ENCODE peak calls at places on chromosomes 6 and 20, in six cellular contexts. One of them, this sample, is unnamed.

GRCh38 chr6:6659600-6660327 is 71.2 kb downstream of the LY86 start:
- DNase-seq in GM23338: no peak
- DNase-seq in body of pancreas: no peak
- DNase-seq in prostate gland: no peak
- DNase-seq in activated CD8-positive, alpha-beta T cell treated with anti-CD3 and anti-CD28 coated beads for 36 hours: no peak
- DNase-seq in mesothelial cell of epicardium: no peak
- DNase-seq in this sample: no peak

GRCh38 chr20:46558511-46558959 is 8.1 kb upstream of the OCSTAMP start:
- DNase-seq in GM23338: no peak
- DNase-seq in body of pancreas: no peak
- DNase-seq in prostate gland: no peak
- DNase-seq in activated CD8-positive, alpha-beta T cell treated with anti-CD3 and anti-CD28 coated beads for 36 hours: peak; percentile 73
- DNase-seq in mesothelial cell of epicardium: no peak
- DNase-seq in this sample: no peak

GRCh38 chr20:9837634-9838033 is 1.2 kb downstream of the PAK5 start:
- DNase-seq in GM23338: no peak
- DNase-seq in body of pancreas: no peak
- DNase-seq in prostate gland: no peak
- DNase-seq in activated CD8-positive, alpha-beta T cell treated with anti-CD3 and anti-CD28 coated beads for 36 hours: no peak
- DNase-seq in mesothelial cell of epicardium: no peak
- DNase-seq in this sample: no peak

GRCh38 chr20:19932170-19932667 is 84.9 kb upstream of the NAA20 start:
- DNase-seq in GM23338: no peak
- DNase-seq in body of pancreas: no peak
- DNase-seq in prostate gland: no peak
- DNase-seq in activated CD8-positive, alpha-beta T cell treated with anti-CD3 and anti-CD28 coated beads for 36 hours: no peak
- DNase-seq in mesothelial cell of epicardium: no peak
- DNase-seq in this sample: no peak

GRCh38 chr6:155440758-155441157 is 14.9 kb downstream of the NOX3 start:
- DNase-seq in GM23338: no peak
- DNase-seq in body of pancreas: no peak
- DNase-seq in prostate gland: no peak
- DNase-seq in activated CD8-positive, alpha-beta T cell treated with anti-CD3 and anti-CD28 coated beads for 36 hours: no peak
- DNase-seq in mesothelial cell of epicardium: no peak
- DNase-seq in this sample: no peak

GRCh38 chr6:145839653-145840052 is 25.1 kb upstream of the FBXO30 start:
- DNase-seq in GM23338: no peak
- DNase-seq in body of pancreas: no peak
- DNase-seq in prostate gland: no peak
- DNase-seq in activated CD8-positive, alpha-beta T cell treated with anti-CD3 and anti-CD28 coated beads for 36 hours: no peak
- DNase-seq in mesothelial cell of epicardium: no peak
- DNase-seq in this sample: no peak

GRCh38 chr6:106116125-106116524 is 30.0 kb downstream of the PRDM1 start:
- DNase-seq in GM23338: no peak
- DNase-seq in body of pancreas: no peak
- DNase-seq in prostate gland: peak; percentile 86
- DNase-seq in activated CD8-positive, alpha-beta T cell treated with anti-CD3 and anti-CD28 coated beads for 36 hours: no peak
- DNase-seq in mesothelial cell of epicardium: no peak
- DNase-seq in this sample: no peak

GRCh38 chr6:2797564-2798014 is 32.4 kb downstream of the WRNIP1 start:
- DNase-seq in GM23338: no peak
- DNase-seq in body of pancreas: peak; percentile 83
- DNase-seq in prostate gland: no peak
- DNase-seq in activated CD8-positive, alpha-beta T cell treated with anti-CD3 and anti-CD28 coated beads for 36 hours: no peak
- DNase-seq in mesothelial cell of epicardium: no peak
- DNase-seq in this sample: no peak

GRCh38 chr20:19493794-19494495 is 264.1 kb upstream of the RIN2 start:
- DNase-seq in GM23338: no peak
- DNase-seq in body of pancreas: no peak
- DNase-seq in prostate gland: no peak
- DNase-seq in activated CD8-positive, alpha-beta T cell treated with anti-CD3 and anti-CD28 coated beads for 36 hours: no peak
- DNase-seq in mesothelial cell of epicardium: no peak
- DNase-seq in this sample: no peak

GRCh38 chr6:84284428-84285033 is 57.1 kb upstream of the CEP162 start:
- DNase-seq in GM23338: peak; percentile 63
- DNase-seq in body of pancreas: peak; percentile 18
- DNase-seq in prostate gland: no peak
- DNase-seq in activated CD8-positive, alpha-beta T cell treated with anti-CD3 and anti-CD28 coated beads for 36 hours: no peak
- DNase-seq in mesothelial cell of epicardium: no peak
- DNase-seq in this sample: no peak

GRCh38 chr6:111210074-111210729 is 122.9 kb downstream of the SLC16A10 start:
- DNase-seq in GM23338: peak; percentile 86
- DNase-seq in body of pancreas: no peak
- DNase-seq in prostate gland: peak; percentile 44
- DNase-seq in activated CD8-positive, alpha-beta T cell treated with anti-CD3 and anti-CD28 coated beads for 36 hours: peak; percentile 12
- DNase-seq in mesothelial cell of epicardium: no peak
- DNase-seq in this sample: no peak

GRCh38 chr20:59942245-59942644 is 2.1 kb downstream of the FAM217B start:
- DNase-seq in GM23338: no peak
- DNase-seq in body of pancreas: no peak
- DNase-seq in prostate gland: no peak
- DNase-seq in activated CD8-positive, alpha-beta T cell treated with anti-CD3 and anti-CD28 coated beads for 36 hours: no peak
- DNase-seq in mesothelial cell of epicardium: no peak
- DNase-seq in this sample: no peak

GRCh38 chr6:30452736-30453507 is 36.4 kb upstream of the HLA-E start:
- DNase-seq in GM23338: peak; percentile 5
- DNase-seq in body of pancreas: no peak
- DNase-seq in prostate gland: no peak
- DNase-seq in activated CD8-positive, alpha-beta T cell treated with anti-CD3 and anti-CD28 coated beads for 36 hours: no peak
- DNase-seq in mesothelial cell of epicardium: no peak
- DNase-seq in this sample: no peak

DNA sequence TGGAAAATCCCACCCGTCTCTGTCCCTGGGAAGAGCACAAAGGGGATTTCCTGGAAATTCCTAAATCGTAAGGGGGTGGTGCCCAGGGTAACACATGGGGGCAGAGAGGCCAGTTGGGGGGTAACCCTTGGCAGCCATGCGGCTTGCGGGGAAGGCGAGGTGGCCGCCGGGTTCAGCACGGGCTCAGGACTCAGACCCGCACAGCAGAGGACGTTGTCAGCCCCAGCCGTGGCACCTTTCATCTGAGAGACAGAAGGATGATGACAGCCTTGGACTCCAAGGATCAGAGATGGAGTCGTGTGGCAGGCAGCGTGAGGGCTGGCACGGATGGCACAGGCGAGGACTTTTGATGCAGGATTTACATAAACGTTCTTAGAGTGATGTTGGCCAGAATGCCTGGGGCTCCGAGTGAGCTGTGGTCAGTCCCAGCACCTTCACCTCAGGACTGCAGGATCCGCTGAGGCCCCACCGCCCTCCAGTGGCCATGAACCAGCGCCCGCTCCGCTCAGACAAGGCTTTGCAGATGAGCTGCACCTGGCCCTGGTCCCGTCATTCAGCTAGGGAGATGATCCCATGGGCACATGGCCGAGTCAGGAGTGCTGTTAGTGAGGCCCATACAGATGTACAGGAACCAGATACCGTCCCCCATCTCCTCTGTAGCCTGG is 190.3 kb downstream of the TAF4 start:
- DNase-seq in GM23338: peak; percentile 41
- DNase-seq in body of pancreas: no peak
- DNase-seq in prostate gland: no peak
- DNase-seq in activated CD8-positive, alpha-beta T cell treated with anti-CD3 and anti-CD28 coated beads for 36 hours: no peak
- DNase-seq in mesothelial cell of epicardium: no peak
- DNase-seq in this sample: no peak
- TF ChIP-seq CTCF in GM23338: peak; percentile 49
- TF ChIP-seq CTCF in body of pancreas: no peak
- TF ChIP-seq CTCF in prostate gland: no peak
- TF ChIP-seq CTCF in activated CD8-positive, alpha-beta T cell treated with anti-CD3 and anti-CD28 coated beads for 36 hours: no peak
- TF ChIP-seq CTCF in mesothelial cell of epicardium: no peak
- TF ChIP-seq CTCF in this sample: no peak

GRCh38 chr20:32034581-32035397 is 17.3 kb upstream of the HCK start:
- DNase-seq in GM23338: peak; percentile 48
- DNase-seq in body of pancreas: no peak
- DNase-seq in prostate gland: no peak
- DNase-seq in activated CD8-positive, alpha-beta T cell treated with anti-CD3 and anti-CD28 coated beads for 36 hours: no peak
- DNase-seq in mesothelial cell of epicardium: no peak
- DNase-seq in this sample: no peak
- TF ChIP-seq CTCF in GM23338: peak; percentile 73
- TF ChIP-seq CTCF in body of pancreas: no peak
- TF ChIP-seq CTCF in prostate gland: no peak
- TF ChIP-seq CTCF in activated CD8-positive, alpha-beta T cell treated with anti-CD3 and anti-CD28 coated beads for 36 hours: no peak
- TF ChIP-seq CTCF in mesothelial cell of epicardium: no peak
- TF ChIP-seq CTCF in this sample: peak; percentile 7

GRCh38 chr6:15285682-15286294 is 39.9 kb downstream of the JARID2 start:
- DNase-seq in GM23338: no peak
- DNase-seq in body of pancreas: no peak
- DNase-seq in prostate gland: no peak
- DNase-seq in activated CD8-positive, alpha-beta T cell treated with anti-CD3 and anti-CD28 coated beads for 36 hours: no peak
- DNase-seq in mesothelial cell of epicardium: no peak
- DNase-seq in this sample: no peak
- TF ChIP-seq CTCF in GM23338: peak; percentile 72
- TF ChIP-seq CTCF in body of pancreas: no peak
- TF ChIP-seq CTCF in prostate gland: no peak
- TF ChIP-seq CTCF in activated CD8-positive, alpha-beta T cell treated with anti-CD3 and anti-CD28 coated beads for 36 hours: no peak
- TF ChIP-seq CTCF in mesothelial cell of epicardium: no peak
- TF ChIP-seq CTCF in this sample: no peak

DNA sequence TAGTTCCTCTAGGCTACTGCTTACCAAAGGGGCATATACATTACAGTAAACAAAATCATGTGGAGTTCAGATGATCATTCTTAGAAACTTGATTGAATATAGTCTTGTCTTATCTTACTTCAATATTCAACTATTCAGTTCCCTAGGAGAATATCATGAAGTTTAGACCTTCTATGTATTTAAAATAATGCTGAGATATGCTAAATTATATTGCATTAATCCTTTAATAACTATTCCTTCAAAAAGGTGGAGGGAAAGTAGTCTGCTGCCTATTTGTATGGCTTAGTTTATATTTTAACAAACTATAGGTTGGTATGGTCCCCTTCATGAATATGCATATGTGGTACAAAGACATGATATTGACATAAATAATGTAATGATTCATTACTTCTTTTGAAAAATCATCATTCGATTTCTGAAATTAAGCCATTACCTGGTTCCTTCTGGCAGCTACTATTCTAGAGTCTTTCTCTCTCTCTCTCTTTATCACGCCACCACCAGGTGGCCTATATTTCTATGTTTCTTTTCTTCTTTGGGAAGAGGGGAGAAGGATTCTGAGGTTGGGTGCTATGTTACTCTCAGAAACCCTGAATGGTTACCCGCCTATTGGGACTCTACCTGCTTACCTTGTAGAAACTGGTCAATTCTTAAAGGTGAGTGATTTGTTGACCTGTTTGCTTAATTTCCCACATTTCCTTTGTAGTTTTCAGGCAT is 855.8 kb downstream of the HACE1 start:
- DNase-seq in GM23338: peak; percentile 68
- DNase-seq in body of pancreas: no peak
- DNase-seq in prostate gland: no peak
- DNase-seq in activated CD8-positive, alpha-beta T cell treated with anti-CD3 and anti-CD28 coated beads for 36 hours: no peak
- DNase-seq in mesothelial cell of epicardium: no peak
- DNase-seq in this sample: no peak
- TF ChIP-seq CTCF in GM23338: peak; percentile 52
- TF ChIP-seq CTCF in body of pancreas: no peak
- TF ChIP-seq CTCF in prostate gland: no peak
- TF ChIP-seq CTCF in activated CD8-positive, alpha-beta T cell treated with anti-CD3 and anti-CD28 coated beads for 36 hours: no peak
- TF ChIP-seq CTCF in mesothelial cell of epicardium: no peak
- TF ChIP-seq CTCF in this sample: no peak

DNA sequence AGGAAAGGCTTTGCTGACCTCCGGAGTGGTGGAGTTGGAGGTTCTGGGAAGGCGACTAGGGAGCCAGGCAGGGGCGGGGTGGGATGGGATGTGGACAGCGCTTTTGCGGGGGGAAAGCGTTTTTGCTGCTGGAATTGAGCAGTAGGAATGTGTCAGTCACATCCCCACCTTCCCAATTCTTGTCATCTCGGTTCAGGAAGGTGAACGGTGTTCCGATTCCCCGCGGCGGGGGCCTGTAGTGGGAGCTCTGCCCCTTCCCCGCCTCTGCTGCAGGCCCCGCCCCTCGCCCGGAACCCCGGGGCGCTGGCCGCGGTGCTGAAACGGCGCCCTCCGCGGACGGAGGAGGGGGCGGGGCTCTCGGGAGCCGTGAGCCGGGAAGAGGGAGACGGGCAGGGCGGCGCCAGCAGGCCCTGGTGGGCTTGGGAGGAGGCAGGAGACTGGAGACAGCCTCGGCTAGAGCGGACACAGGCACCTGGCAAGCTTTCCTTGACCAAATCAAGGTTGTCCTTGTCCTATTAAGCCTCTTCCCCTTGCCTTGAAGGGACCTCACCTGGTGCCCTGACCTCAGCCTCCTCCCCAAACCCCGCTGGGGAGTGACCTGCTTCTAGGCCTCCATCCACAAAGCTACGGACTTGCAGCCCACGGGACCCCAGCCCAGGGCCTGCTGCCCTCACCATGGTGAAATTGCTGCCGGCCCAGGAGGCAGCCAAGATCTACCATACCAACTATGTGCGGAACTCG is at the start of gene LHFPL5:
- DNase-seq in GM23338: peak; percentile 89
- DNase-seq in body of pancreas: peak; percentile 72
- DNase-seq in prostate gland: no peak
- DNase-seq in activated CD8-positive, alpha-beta T cell treated with anti-CD3 and anti-CD28 coated beads for 36 hours: peak; percentile 49
- DNase-seq in mesothelial cell of epicardium: peak; percentile 78
- DNase-seq in this sample: no peak
- TF ChIP-seq CTCF in GM23338: peak; percentile 2
- TF ChIP-seq CTCF in body of pancreas: no peak
- TF ChIP-seq CTCF in prostate gland: no peak
- TF ChIP-seq CTCF in activated CD8-positive, alpha-beta T cell treated with anti-CD3 and anti-CD28 coated beads for 36 hours: no peak
- TF ChIP-seq CTCF in mesothelial cell of epicardium: no peak
- TF ChIP-seq CTCF in this sample: no peak

This sample was measured in Peyer's patch.